ENCODE peak calls at places on chromosome 18, in eight cellular contexts. T, I, D, F, B, R, C and V are unnamed samples.

GRCh38 chr18:50956116-50956515 is 11.7 kb upstream of the ELAC1 start:
- DNase-seq in C (no peak), R (no peak), F (no peak), D (no peak), I (no peak), B (no peak), T (no peak), V (no peak)

GRCh38 chr18:23662309-23663263 is at the start of gene ANKRD29:
- DNase-seq in F (no peak), B (peak; percentile 38), I (no peak), T (peak; percentile 28), D (no peak), R (peak; percentile 18), C (peak; percentile 50), V (no peak)

GRCh38 chr18:48959921-48960920 is 9.5 kb upstream of the SMAD7 start:
- DNase-seq in D (no peak), C (no peak), F (no peak), B (no peak), R (no peak), I (no peak), T (no peak), V (no peak)

GRCh38 chr18:54052732-54053131 is 171.7 kb downstream of the MBD2 start:
- DNase-seq in R (no peak), F (no peak), D (no peak), B (no peak), T (no peak), I (no peak), C (no peak), V (no peak)

GRCh38 chr18:48756511-48757226 is 194.1 kb downstream of the SMAD7 start:
- DNase-seq in I (no peak), T (no peak), R (no peak), F (no peak), D (no peak), B (no peak), C (no peak), V (no peak)

GRCh38 chr18:51342815-51343214 is 145.3 kb upstream of the MEX3C start:
- DNase-seq in T (no peak), F (no peak), R (no peak), C (no peak), D (no peak), I (no peak), B (no peak), V (peak; percentile 59)

GRCh38 chr18:76212958-76213357 is 282.1 kb downstream of the ZNF516 start:
- DNase-seq in R (no peak), T (no peak), I (no peak), B (no peak), C (no peak), D (peak; percentile 99), F (no peak), V (no peak)

GRCh38 chr18:6885992-6886823 is 156.7 kb downstream of the ARHGAP28 start:
- DNase-seq in T (no peak), D (peak; percentile 85), B (peak; percentile 40), F (peak; percentile 64), R (no peak), I (no peak), C (no peak), V (no peak)

GRCh38 chr18:5444847-5445246 is 99.0 kb downstream of the EPB41L3 start:
- DNase-seq in D (no peak), B (no peak), I (no peak), C (no peak), R (no peak), T (no peak), F (no peak), V (no peak)

GRCh38 chr18:50578651-50579050 is 18.8 kb downstream of the MAPK4 start:
- DNase-seq in F (no peak), C (no peak), D (no peak), T (no peak), B (no peak), R (no peak), I (no peak), V (no peak)

GRCh38 chr18:6058941-6059340 is 163.6 kb upstream of the TMEM200C start:
- DNase-seq in D (peak; percentile 98), B (no peak), R (no peak), T (no peak), C (no peak), I (no peak), F (no peak), V (no peak)

GRCh38 chr18:34821669-34822210 is 111.6 kb downstream of the DTNA start:
- DNase-seq in R (no peak), B (no peak), C (no peak), T (no peak), I (no peak), F (no peak), D (no peak), V (peak; percentile 36)

GRCh38 chr18:41072946-41073345 is 882.1 kb upstream of the PIK3C3 start:
- DNase-seq in R (no peak), B (no peak), I (no peak), C (no peak), D (no peak), F (no peak), T (no peak), V (no peak)

GRCh38 chr18:53952700-53953099 is 271.8 kb downstream of the MBD2 start:
- DNase-seq in R (no peak), C (no peak), B (no peak), T (no peak), F (no peak), I (no peak), D (no peak), V (no peak)

GRCh38 chr18:79523738-79524180 is 128.0 kb downstream of the NFATC1 start:
- DNase-seq in T (no peak), F (peak; percentile 40), C (peak; percentile 79), B (no peak), I (peak; percentile 87), R (peak; percentile 54), D (no peak), V (no peak)

GRCh38 chr18:78740876-78741275 is 238.7 kb upstream of the SALL3 start:
- DNase-seq in D (no peak), F (no peak), T (no peak), I (peak; percentile 14), C (no peak), R (no peak), B (no peak), V (no peak)

GRCh38 chr18:36352384-36352783 is 54.9 kb downstream of the FHOD3 start:
- DNase-seq in R (no peak), D (no peak), B (no peak), C (no peak), F (no peak), T (no peak), I (no peak), V (no peak)

GRCh38 chr18:23378470-23378764 is 74.7 kb upstream of the RIOK3 start:
- DNase-seq in F (no peak), T (no peak), D (no peak), B (no peak), I (no peak), C (no peak), R (no peak), V (no peak)

GRCh38 chr18:76558881-76559667 is 64.0 kb upstream of the ZNF516 start:
- DNase-seq in I (no peak), B (no peak), F (peak; percentile 44), C (no peak), D (peak; percentile 85), R (no peak), T (no peak), V (no peak)

GRCh38 chr18:28725876-28726275 is 548.9 kb upstream of the CDH2 start:
- DNase-seq in B (peak; percentile 61), R (no peak), C (no peak), D (no peak), I (no peak), F (no peak), T (no peak), V (no peak)

GRCh38 chr18:62781893-62782292 is 66.6 kb downstream of the PHLPP1 start:
- DNase-seq in T (no peak), I (no peak), F (no peak), R (no peak), B (no peak), C (no peak), D (peak; percentile 59), V (no peak)

GRCh38 chr18:32048507-32049091 is 30.0 kb downstream of the RNF125 start:
- DNase-seq in B (no peak), I (peak; percentile 43), C (no peak), R (no peak), F (no peak), T (no peak), D (no peak), V (peak; percentile 57)

GRCh38 chr18:30358545-30358944 is 684.0 kb downstream of the DSC3 start:
- DNase-seq in B (no peak), I (no peak), D (no peak), C (no peak), T (no peak), R (no peak), F (no peak), V (no peak)